ENCODE peak calls at places on chromosomes 4 and X, in six cellular contexts. G, R, V, X, K and S are unnamed samples.

GRCh38 chr4:183591301-183591700 is 67.7 kb downstream of the RWDD4 start:
- DNase-seq in G (no peak), R (peak; percentile 52), V (no peak), X (no peak), K (no peak), S (no peak)

GRCh38 chr4:38050560-38051350 is 90.6 kb downstream of the PTTG2 start:
- DNase-seq in G (no peak), R (peak; percentile 21), V (no peak), X (no peak), K (no peak), S (no peak)

GRCh38 chr4:121459056-121459455 is 78.2 kb upstream of the QRFPR start:
- DNase-seq in G (no peak), R (no peak), V (no peak), X (no peak), K (no peak), S (no peak)

GRCh38 chrX:11193035-11193469 is 81.9 kb downstream of the HCCS start:
- DNase-seq in G (no peak), R (peak; percentile 53), V (no peak), X (peak; percentile 13), K (no peak), S (no peak)

GRCh38 chrX:115709039-115709438 is 148.1 kb downstream of the PLS3 start:
- DNase-seq in G (no peak), R (no peak), V (no peak), X (no peak), K (no peak), S (no peak)

GRCh38 chr4:152265149-152265621 is 270.7 kb downstream of the FBXW7 start:
- DNase-seq in G (peak; percentile 30), R (peak; percentile 92), V (no peak), X (no peak), K (no peak), S (peak; percentile 39)

GRCh38 chr4:161714928-161715327 is 448.9 kb downstream of the FSTL5 start:
- DNase-seq in G (no peak), R (peak; percentile 12), V (no peak), X (no peak), K (no peak), S (no peak)

GRCh38 chr4:183329954-183330742 is 7.9 kb upstream of the CLDN24 start:
- DNase-seq in G (no peak), R (no peak), V (no peak), X (peak; percentile 23), K (no peak), S (no peak)

GRCh38 chr4:12975511-12975910 is 508.6 kb downstream of the RAB28 start:
- DNase-seq in G (no peak), R (no peak), V (no peak), X (no peak), K (no peak), S (no peak)

GRCh38 chr4:143417679-143418403 is 81.2 kb downstream of the GAB1 start:
- DNase-seq in G (no peak), R (no peak), V (no peak), X (no peak), K (no peak), S (no peak)

GRCh38 chr4:55321707-55322264 is 24.3 kb upstream of the SRD5A3 start:
- DNase-seq in G (peak; percentile 70), R (peak; percentile 76), V (peak; percentile 54), X (peak; percentile 88), K (peak; percentile 56), S (peak; percentile 76)

GRCh38 chrX:46686003-46686645 is 72.8 kb downstream of the SLC9A7 start:
- DNase-seq in G (peak; percentile 4), R (peak; percentile 41), V (no peak), X (peak; percentile 17), K (peak; percentile 32), S (no peak)

DNA sequence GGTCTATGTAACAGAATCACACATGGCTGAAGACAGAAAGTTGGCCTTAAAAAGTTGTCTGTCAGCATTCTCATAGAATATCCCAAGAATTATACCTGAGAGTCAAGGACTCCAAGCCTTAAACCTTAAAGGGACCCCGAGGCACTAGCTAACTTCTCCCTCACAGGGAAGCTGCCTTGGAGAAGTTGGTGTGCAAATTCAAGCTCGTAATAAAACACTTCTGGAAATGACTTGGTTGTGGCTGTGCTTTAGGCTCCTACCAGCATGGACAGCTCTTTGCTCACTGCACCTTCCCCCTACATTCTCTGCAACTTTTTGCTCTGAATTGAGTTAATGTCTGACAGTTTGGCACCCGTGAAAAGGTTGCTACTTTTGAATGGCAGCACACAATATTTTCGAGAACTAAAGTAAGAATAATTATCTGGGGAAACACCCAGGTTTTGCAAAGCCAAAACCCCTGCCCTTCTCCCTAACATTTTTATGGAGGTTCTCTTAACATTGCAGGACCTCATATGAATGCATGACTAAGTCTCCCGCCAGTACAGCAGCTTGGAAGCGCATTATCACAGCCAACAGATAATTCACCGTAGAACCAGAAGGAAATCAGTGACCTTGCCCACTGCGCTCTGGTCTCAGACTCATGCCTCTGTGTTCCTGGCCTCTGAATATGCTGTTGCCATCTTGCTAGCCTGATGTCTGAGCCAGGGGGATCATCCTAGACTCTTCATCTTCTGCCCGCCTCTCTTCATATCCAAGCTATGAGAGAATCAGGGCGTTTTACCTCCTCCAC is 91.0 kb downstream of the MGST2 start:
- DNase-seq in G (no peak), R (no peak), V (no peak), X (no peak), K (no peak), S (no peak)
- H3K4me1 ChIP-seq in G (no peaks in the 10 kb centered on the region), R (no peaks in the 10 kb centered on the region), V (no peaks in the 10 kb centered on the region), X (peaks cover 15% of the 10 kb centered on the region), K (no peaks in the 10 kb centered on the region), S (no peaks in the 10 kb centered on the region)

DNA sequence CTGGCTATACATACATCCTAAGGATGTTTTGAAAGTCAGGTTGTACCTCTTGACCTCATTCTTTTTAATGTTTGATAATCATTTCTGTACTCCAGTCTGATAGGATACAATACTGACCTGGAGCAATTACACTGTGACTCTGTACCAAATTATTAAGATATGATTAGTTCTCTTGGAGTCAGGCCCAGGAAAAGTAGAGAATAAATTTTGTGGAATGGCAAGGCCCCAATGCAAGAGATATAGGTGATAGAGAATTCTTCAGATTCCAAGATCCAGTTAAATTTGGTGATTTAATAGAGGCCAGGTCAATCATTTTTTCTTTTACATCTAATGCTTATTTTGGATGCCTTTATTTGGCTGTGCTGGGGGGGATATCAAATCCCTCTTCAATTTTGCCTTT is 36.7 kb upstream of the PLAC1 start:
- DNase-seq in G (no peak), R (no peak), V (no peak), X (no peak), K (no peak), S (no peak)
- H3K27ac ChIP-seq in G (no peak overlapping the region), R (no peak overlapping the region), V (no peak overlapping the region), X (no peak overlapping the region), K (no peak overlapping the region), S (no peak overlapping the region)

GRCh38 chr4:125538670-125539069 is 223.9 kb downstream of the FAT4 start:
- DNase-seq in G (no peak), R (no peak), V (no peak), X (no peak), K (no peak), S (no peak)

GRCh38 chr4:125541836-125542235 is 227.1 kb downstream of the FAT4 start:
- DNase-seq in G (no peak), R (no peak), V (no peak), X (no peak), K (no peak), S (no peak)

DNA sequence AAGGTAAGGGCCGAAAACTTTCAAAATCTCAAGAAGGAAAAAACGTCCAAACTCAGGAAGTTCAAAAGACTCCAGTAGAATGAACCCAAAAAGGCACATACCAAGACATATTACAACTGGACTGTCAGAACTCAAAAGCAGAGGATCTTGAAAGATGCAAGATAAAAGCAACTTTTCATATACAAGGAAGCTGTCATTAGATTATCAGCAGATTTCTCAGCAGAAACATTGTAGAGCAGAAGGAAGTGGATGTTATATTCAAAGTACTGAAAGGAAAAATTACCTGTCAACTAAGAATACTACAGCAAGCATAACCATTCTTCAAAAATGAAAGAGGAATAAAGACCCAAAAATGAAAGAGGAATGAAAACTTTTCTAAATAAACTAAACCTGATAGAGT is 224.9 kb downstream of the FAT4 start:
- DNase-seq in G (no peak), R (no peak), V (no peak), X (no peak), K (no peak), S (no peak)
- TF ChIP-seq CTCF in G (no peak), R (no peak), V (no peak), X (no peak), K (no peak), S (no peak)

GRCh38 chr4:6986067-6986780 is 56.9 kb upstream of the TADA2B start:
- DNase-seq in G (peak; percentile 50), R (peak; percentile 84), V (no peak), X (peak; percentile 70), K (no peak), S (no peak)

GRCh38 chr4:6983500-6984142 is 59.6 kb upstream of the TADA2B start:
- DNase-seq in G (no peak), R (no peak), V (no peak), X (no peak), K (no peak), S (no peak)

GRCh38 chr4:6987566-6987920 is 55.6 kb upstream of the TADA2B start:
- DNase-seq in G (no peak), R (peak; percentile 37), V (no peak), X (no peak), K (no peak), S (no peak)

GRCh38 chr4:6986781-6987565 is 56.2 kb upstream of the TADA2B start:
- DNase-seq in G (peak; percentile 96), R (peak; percentile 90), V (peak; percentile 97), X (peak; percentile 94), K (peak; percentile 95), S (peak; percentile 96)

GRCh38 chr4:6984611-6985115 is 58.5 kb upstream of the TADA2B start:
- DNase-seq in G (no peak), R (no peak), V (no peak), X (no peak), K (no peak), S (no peak)
- H3K4me1 ChIP-seq in G (peaks cover 6% of the 10 kb centered on the region), R (peaks cover 9% of the 10 kb centered on the region), V (peaks cover 35% of the 10 kb centered on the region), X (peaks cover 41% of the 10 kb centered on the region), K (peaks cover 5% of the 10 kb centered on the region), S (peaks cover 65% of the 10 kb centered on the region)

DNA sequence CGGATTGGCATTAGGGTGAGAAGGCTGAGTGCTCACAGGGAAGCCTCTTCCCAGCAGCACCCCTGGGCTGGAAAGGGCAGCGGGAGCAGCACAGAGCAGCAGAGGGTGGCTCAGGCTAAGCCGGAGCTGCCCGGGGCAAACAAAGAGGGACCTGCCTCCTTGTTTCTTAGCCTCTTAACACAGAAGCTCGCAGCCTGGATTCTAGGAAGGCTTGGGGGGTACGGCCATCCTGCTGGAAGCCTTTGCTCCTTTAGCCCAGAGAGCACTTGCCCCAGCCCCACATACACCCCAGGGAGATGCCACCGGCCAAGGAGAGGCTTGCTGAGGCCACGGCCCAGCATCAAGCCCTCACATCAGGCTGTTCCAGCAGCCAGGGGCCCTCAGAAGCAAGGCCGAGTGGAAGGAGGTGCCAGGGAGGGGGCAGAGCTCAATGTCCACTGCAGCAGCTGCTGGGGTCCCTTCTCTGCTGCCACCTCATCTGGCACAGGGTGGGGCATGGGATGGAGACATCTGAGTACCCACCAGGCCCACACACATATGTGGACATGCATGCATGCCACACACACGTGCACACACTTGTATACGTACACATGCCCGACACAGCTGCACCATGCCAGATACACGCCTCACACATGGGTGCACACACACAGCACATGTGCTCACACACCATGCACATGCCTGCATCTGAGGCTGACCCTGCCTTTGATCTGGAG is 20.3 kb upstream of the SPON2 start:
- DNase-seq in G (peak; percentile 3), R (no peak), V (peak; percentile 68), X (peak; percentile 22), K (peak; percentile 19), S (peak; percentile 59)
- H3K27ac ChIP-seq in G (peak overlapping the region; percentile 62), R (peak overlapping the region; percentile 95), V (peak overlapping the region; percentile 75), X (peak overlapping the region; percentile 79), K (no peak overlapping the region), S (peak overlapping the region; percentile 82)

GRCh38 chr4:128787509-128788311 is 21.8 kb upstream of the JADE1 start:
- DNase-seq in G (no peak), R (peak; percentile 74), V (no peak), X (no peak), K (no peak), S (no peak)
- TF ChIP-seq CTCF in G (no peak), R (no peak), V (no peak), X (no peak), K (no peak), S (no peak)